ENCODE peak calls at places on chromosomes 11 and 22, in ten cellular contexts. One of them, this sample, is unnamed.

GRCh38 chr11:101442936-101443521 is 140.8 kb downstream of the TRPC6 start:
- DNase-seq in uterus: no peak
- DNase-seq in stomach: no peak
- DNase-seq in gastrocnemius medialis: no peak
- DNase-seq in right lobe of liver: no peak
- DNase-seq in heart left ventricle: no peak
- DNase-seq in esophagus squamous epithelium: no peak
- DNase-seq in IMR-90: no peak
- DNase-seq in A549: no peak
- DNase-seq in adrenal gland: no peak
- DNase-seq in this sample: no peak

GRCh38 chr11:85694385-85694980 is 8.5 kb upstream of the CCDC89 start:
- DNase-seq in uterus: no peak
- DNase-seq in stomach: no peak
- DNase-seq in gastrocnemius medialis: no peak
- DNase-seq in right lobe of liver: no peak
- DNase-seq in heart left ventricle: no peak
- DNase-seq in esophagus squamous epithelium: no peak
- DNase-seq in IMR-90: peak
- DNase-seq in A549: peak
- DNase-seq in adrenal gland: no peak
- DNase-seq in this sample: no peak

GRCh38 chr22:30268331-30268730 is 1.7 kb upstream of the OSM start:
- DNase-seq in uterus: no peak
- DNase-seq in stomach: no peak
- DNase-seq in gastrocnemius medialis: no peak
- DNase-seq in right lobe of liver: no peak
- DNase-seq in heart left ventricle: no peak
- DNase-seq in esophagus squamous epithelium: no peak
- DNase-seq in IMR-90: no peak
- DNase-seq in A549: no peak
- DNase-seq in adrenal gland: no peak
- DNase-seq in this sample: no peak

GRCh38 chr11:94588366-94588952 is 21.3 kb downstream of the PIWIL4 start:
- DNase-seq in uterus: no peak
- DNase-seq in stomach: no peak
- DNase-seq in gastrocnemius medialis: no peak
- DNase-seq in right lobe of liver: no peak
- DNase-seq in heart left ventricle: no peak
- DNase-seq in esophagus squamous epithelium: no peak
- DNase-seq in IMR-90: no peak
- DNase-seq in A549: no peak
- DNase-seq in adrenal gland: no peak
- DNase-seq in this sample: no peak

GRCh38 chr11:73651252-73651651 is 4.9 kb downstream of the PLEKHB1 start:
- DNase-seq in uterus: no peak
- DNase-seq in stomach: no peak
- DNase-seq in gastrocnemius medialis: no peak
- DNase-seq in right lobe of liver: no peak
- DNase-seq in heart left ventricle: no peak
- DNase-seq in esophagus squamous epithelium: no peak
- DNase-seq in IMR-90: no peak
- DNase-seq in A549: no peak
- DNase-seq in adrenal gland: no peak
- DNase-seq in this sample: no peak

GRCh38 chr11:102010776-102011500 is 36.3 kb upstream of the CFAP300 start:
- DNase-seq in uterus: peak
- DNase-seq in stomach: peak
- DNase-seq in gastrocnemius medialis: peak
- DNase-seq in right lobe of liver: peak
- DNase-seq in heart left ventricle: peak
- DNase-seq in esophagus squamous epithelium: no peak
- DNase-seq in IMR-90: peak
- DNase-seq in A549: peak
- DNase-seq in adrenal gland: peak
- DNase-seq in this sample: peak

GRCh38 chr22:37196539-37197450 is 8.7 kb upstream of the C1QTNF6 start:
- DNase-seq in uterus: peak
- DNase-seq in stomach: peak
- DNase-seq in gastrocnemius medialis: peak
- DNase-seq in right lobe of liver: peak
- DNase-seq in heart left ventricle: peak
- DNase-seq in esophagus squamous epithelium: no peak
- DNase-seq in IMR-90: peak
- DNase-seq in A549: peak
- DNase-seq in adrenal gland: peak
- DNase-seq in this sample: peak

GRCh38 chr11:9663699-9664275 is at the start of gene SWAP70:
- DNase-seq in uterus: peak
- DNase-seq in stomach: peak
- DNase-seq in gastrocnemius medialis: peak
- DNase-seq in right lobe of liver: peak
- DNase-seq in heart left ventricle: peak
- DNase-seq in esophagus squamous epithelium: peak
- DNase-seq in IMR-90: peak
- DNase-seq in A549: peak
- DNase-seq in adrenal gland: peak
- DNase-seq in this sample: peak

GRCh38 chr11:80779907-80780615 is 1339.2 kb upstream of the TENM4 start:
- DNase-seq in uterus: no peak
- DNase-seq in stomach: no peak
- DNase-seq in gastrocnemius medialis: no peak
- DNase-seq in right lobe of liver: no peak
- DNase-seq in heart left ventricle: no peak
- DNase-seq in esophagus squamous epithelium: no peak
- DNase-seq in IMR-90: no peak
- DNase-seq in A549: no peak
- DNase-seq in adrenal gland: no peak
- DNase-seq in this sample: no peak

GRCh38 chr11:75733346-75734107 is 15.9 kb downstream of the MOGAT2 start:
- DNase-seq in uterus: no peak
- DNase-seq in stomach: peak
- DNase-seq in gastrocnemius medialis: peak
- DNase-seq in right lobe of liver: no peak
- DNase-seq in heart left ventricle: no peak
- DNase-seq in esophagus squamous epithelium: no peak
- DNase-seq in IMR-90: no peak
- DNase-seq in A549: no peak
- DNase-seq in adrenal gland: no peak
- DNase-seq in this sample: no peak

GRCh38 chr11:32602657-32603410 is 19.2 kb downstream of the EIF3M start:
- DNase-seq in uterus: no peak
- DNase-seq in stomach: no peak
- DNase-seq in gastrocnemius medialis: no peak
- DNase-seq in right lobe of liver: no peak
- DNase-seq in heart left ventricle: no peak
- DNase-seq in esophagus squamous epithelium: no peak
- DNase-seq in IMR-90: peak
- DNase-seq in A549: no peak
- DNase-seq in adrenal gland: no peak
- DNase-seq in this sample: no peak

GRCh38 chr22:27875951-27876350 is 43.1 kb downstream of the PITPNB start:
- DNase-seq in uterus: no peak
- DNase-seq in stomach: no peak
- DNase-seq in gastrocnemius medialis: no peak
- DNase-seq in right lobe of liver: no peak
- DNase-seq in heart left ventricle: no peak
- DNase-seq in esophagus squamous epithelium: no peak
- DNase-seq in IMR-90: no peak
- DNase-seq in A549: no peak
- DNase-seq in adrenal gland: no peak
- DNase-seq in this sample: no peak

GRCh38 chr11:64090811-64091516 is 55.2 kb downstream of the FLRT1 start:
- DNase-seq in uterus: no peak
- DNase-seq in stomach: no peak
- DNase-seq in gastrocnemius medialis: no peak
- DNase-seq in right lobe of liver: no peak
- DNase-seq in heart left ventricle: no peak
- DNase-seq in esophagus squamous epithelium: no peak
- DNase-seq in IMR-90: peak
- DNase-seq in A549: peak
- DNase-seq in adrenal gland: no peak
- DNase-seq in this sample: no peak

GRCh38 chr11:60370811-60371297 is 7.5 kb upstream of the MS4A7 start:
- DNase-seq in uterus: no peak
- DNase-seq in stomach: no peak
- DNase-seq in gastrocnemius medialis: no peak
- DNase-seq in right lobe of liver: no peak
- DNase-seq in heart left ventricle: no peak
- DNase-seq in esophagus squamous epithelium: no peak
- DNase-seq in IMR-90: no peak
- DNase-seq in A549: no peak
- DNase-seq in adrenal gland: no peak
- DNase-seq in this sample: no peak

GRCh38 chr22:43200031-43200430 is 13.1 kb upstream of the TTLL12 start:
- DNase-seq in uterus: no peak
- DNase-seq in stomach: no peak
- DNase-seq in gastrocnemius medialis: no peak
- DNase-seq in right lobe of liver: no peak
- DNase-seq in heart left ventricle: no peak
- DNase-seq in esophagus squamous epithelium: no peak
- DNase-seq in IMR-90: no peak
- DNase-seq in A549: no peak
- DNase-seq in adrenal gland: no peak
- DNase-seq in this sample: no peak

DNA sequence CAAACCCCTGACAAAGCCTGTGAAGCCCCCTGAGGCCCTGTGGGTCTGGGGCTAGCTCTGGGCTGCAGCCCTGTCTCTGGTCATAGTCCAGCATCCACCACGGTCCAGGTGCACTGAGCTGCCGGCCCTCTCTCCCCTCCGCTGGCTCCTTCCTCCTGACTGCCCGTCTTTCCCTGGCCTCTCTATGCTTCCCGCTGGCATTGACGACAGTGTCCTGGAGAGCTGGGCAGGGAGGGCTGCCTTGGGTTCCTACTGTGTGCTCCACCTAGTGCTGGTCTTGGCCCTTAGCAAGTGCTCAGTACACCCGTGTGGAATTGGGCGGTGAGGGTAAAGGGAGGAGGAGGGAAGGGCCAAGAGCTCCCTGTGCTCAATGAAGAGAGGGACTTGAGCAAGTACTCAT is 868 bp upstream of the MYEOV start:
- DNase-seq in uterus: no peak
- DNase-seq in stomach: no peak
- DNase-seq in gastrocnemius medialis: no peak
- DNase-seq in right lobe of liver: no peak
- DNase-seq in heart left ventricle: no peak
- DNase-seq in esophagus squamous epithelium: no peak
- DNase-seq in IMR-90: no peak
- DNase-seq in A549: no peak
- DNase-seq in adrenal gland: no peak
- DNase-seq in this sample: no peak
- TF ChIP-seq CTCF in uterus: no peak
- TF ChIP-seq CTCF in stomach: no peak
- TF ChIP-seq CTCF in gastrocnemius medialis: no peak
- TF ChIP-seq CTCF in right lobe of liver: no peak
- TF ChIP-seq CTCF in heart left ventricle: no peak
- TF ChIP-seq CTCF in esophagus squamous epithelium: no peak
- TF ChIP-seq CTCF in IMR-90: no peak
- TF ChIP-seq CTCF in A549: no peak
- TF ChIP-seq CTCF in adrenal gland: no peak
- TF ChIP-seq CTCF in this sample: no peak

GRCh38 chr11:78420796-78421209 is 3.2 kb upstream of the GAB2 start:
- DNase-seq in uterus: peak
- DNase-seq in stomach: peak
- DNase-seq in gastrocnemius medialis: no peak
- DNase-seq in right lobe of liver: peak
- DNase-seq in heart left ventricle: peak
- DNase-seq in esophagus squamous epithelium: no peak
- DNase-seq in IMR-90: peak
- DNase-seq in A549: no peak
- DNase-seq in adrenal gland: peak
- DNase-seq in this sample: peak
- H3K4me3 ChIP-seq in uterus: no peak
- H3K4me3 ChIP-seq in stomach: no peak
- H3K4me3 ChIP-seq in gastrocnemius medialis: no peak
- H3K4me3 ChIP-seq in right lobe of liver: no peak
- H3K4me3 ChIP-seq in heart left ventricle: no peak
- H3K4me3 ChIP-seq in esophagus squamous epithelium: no peak
- H3K4me3 ChIP-seq in IMR-90: no peak
- H3K4me3 ChIP-seq in A549: no peak
- H3K4me3 ChIP-seq in adrenal gland: no peak
- H3K4me3 ChIP-seq in this sample: no peak

GRCh38 chr22:19478466-19479357 is at the start of gene UFD1:
- DNase-seq in uterus: peak
- DNase-seq in stomach: peak
- DNase-seq in gastrocnemius medialis: peak
- DNase-seq in right lobe of liver: peak
- DNase-seq in heart left ventricle: peak
- DNase-seq in esophagus squamous epithelium: no peak
- DNase-seq in IMR-90: peak
- DNase-seq in A549: peak
- DNase-seq in adrenal gland: peak
- DNase-seq in this sample: peak
- TF ChIP-seq POLR2A in uterus: no peak
- TF ChIP-seq POLR2A in stomach: no peak
- TF ChIP-seq POLR2A in gastrocnemius medialis: peak
- TF ChIP-seq POLR2A in right lobe of liver: peak
- TF ChIP-seq POLR2A in heart left ventricle: no peak
- TF ChIP-seq POLR2A in esophagus squamous epithelium: peak
- TF ChIP-seq POLR2A in IMR-90: peak
- TF ChIP-seq POLR2A in A549: peak
- TF ChIP-seq POLR2A in adrenal gland: peak
- TF ChIP-seq POLR2A in this sample: no peak

GRCh38 chr11:58940028-58940427 is 740 bp downstream of the GLYATL1 start:
- DNase-seq in uterus: no peak
- DNase-seq in stomach: no peak
- DNase-seq in gastrocnemius medialis: no peak
- DNase-seq in right lobe of liver: no peak
- DNase-seq in heart left ventricle: no peak
- DNase-seq in esophagus squamous epithelium: no peak
- DNase-seq in IMR-90: no peak
- DNase-seq in A549: no peak
- DNase-seq in adrenal gland: no peak
- DNase-seq in this sample: no peak

GRCh38 chr11:58938398-58938797 is 890 bp upstream of the GLYATL1 start:
- DNase-seq in uterus: no peak
- DNase-seq in stomach: no peak
- DNase-seq in gastrocnemius medialis: no peak
- DNase-seq in right lobe of liver: no peak
- DNase-seq in heart left ventricle: no peak
- DNase-seq in esophagus squamous epithelium: no peak
- DNase-seq in IMR-90: no peak
- DNase-seq in A549: no peak
- DNase-seq in adrenal gland: no peak
- DNase-seq in this sample: no peak

GRCh38 chr11:58939277-58939676 is at the start of gene GLYATL1:
- DNase-seq in uterus: no peak
- DNase-seq in stomach: no peak
- DNase-seq in gastrocnemius medialis: no peak
- DNase-seq in right lobe of liver: peak
- DNase-seq in heart left ventricle: no peak
- DNase-seq in esophagus squamous epithelium: no peak
- DNase-seq in IMR-90: no peak
- DNase-seq in A549: no peak
- DNase-seq in adrenal gland: no peak
- DNase-seq in this sample: no peak

GRCh38 chr11:58933661-58934060 is 5.6 kb upstream of the GLYATL1 start:
- DNase-seq in uterus: no peak
- DNase-seq in stomach: no peak
- DNase-seq in gastrocnemius medialis: no peak
- DNase-seq in right lobe of liver: peak
- DNase-seq in heart left ventricle: no peak
- DNase-seq in esophagus squamous epithelium: no peak
- DNase-seq in IMR-90: no peak
- DNase-seq in A549: no peak
- DNase-seq in adrenal gland: no peak
- DNase-seq in this sample: no peak

GRCh38 chr11:58934945-58935513 is 4.3 kb upstream of the GLYATL1 start:
- DNase-seq in uterus: no peak
- DNase-seq in stomach: no peak
- DNase-seq in gastrocnemius medialis: no peak
- DNase-seq in right lobe of liver: no peak
- DNase-seq in heart left ventricle: no peak
- DNase-seq in esophagus squamous epithelium: no peak
- DNase-seq in IMR-90: no peak
- DNase-seq in A549: no peak
- DNase-seq in adrenal gland: no peak
- DNase-seq in this sample: no peak
- TF ChIP-seq CTCF in uterus: no peak
- TF ChIP-seq CTCF in stomach: no peak
- TF ChIP-seq CTCF in gastrocnemius medialis: no peak
- TF ChIP-seq CTCF in right lobe of liver: no peak
- TF ChIP-seq CTCF in heart left ventricle: no peak
- TF ChIP-seq CTCF in esophagus squamous epithelium: no peak
- TF ChIP-seq CTCF in IMR-90: no peak
- TF ChIP-seq CTCF in A549: no peak
- TF ChIP-seq CTCF in adrenal gland: no peak
- TF ChIP-seq CTCF in this sample: no peak

This sample was measured in lower leg skin.